ENCODE peak calls at places on chromosomes 7 and 10, in seven cellular contexts. P is central memory CD4-positive, alpha-beta T cell; Q is NCI-H524; S is dermis blood vessel endothelial cell; B is Kasumi-1; L is DMS 273 treated with DMSO at 0.1 percent for 48 hours; Y is NCI-H1105 treated with DMSO at 0.1 percent for 48 hours. J is an unnamed sample.

GRCh38 chr10:86821600-86821999 is 65.2 kb downstream of the BMPR1A start:
- DNase-seq in P (no peak), Q (no peak), S (no peak), B (no peak), L (no peak), Y (no peak), J (no peak)

GRCh38 chr10:132570771-132571564 is 33.4 kb downstream of the INPP5A start:
- DNase-seq in P (no peak), Q (no peak), S (no peak), B (no peak), L (no peak), Y (peak), J (no peak)

GRCh38 chr10:12848439-12849173 is 152.9 kb downstream of the CCDC3 start:
- DNase-seq in P (no peak), Q (no peak), S (no peak), B (no peak), L (no peak), Y (no peak), J (no peak)

GRCh38 chr10:27611209-27611608 is 107.1 kb downstream of the RAB18 start:
- DNase-seq in P (no peak), Q (no peak), S (no peak), B (no peak), L (no peak), Y (no peak), J (no peak)

GRCh38 chr7:157541295-157541608 is 204.4 kb downstream of the DNAJB6 start:
- DNase-seq in P (no peak), Q (no peak), S (no peak), B (no peak), L (no peak), Y (no peak), J (no peak)

GRCh38 chr10:122307669-122308486 is 36.8 kb downstream of the BTBD16 start:
- DNase-seq in P (no peak), Q (no peak), S (peak), B (no peak), L (peak), Y (no peak), J (no peak)

GRCh38 chr7:120988591-120989299 is at the start of gene CPED1:
- DNase-seq in P (no peak), Q (peak), S (peak), B (peak), L (no peak), Y (peak), J (no peak)

GRCh38 chr10:62545667-62546066 is 171.5 kb downstream of the ZNF365 start:
- DNase-seq in P (no peak), Q (no peak), S (peak), B (peak), L (no peak), Y (no peak), J (no peak)

GRCh38 chr7:99579956-99580777 is 17.9 kb upstream of the TMEM225B start:
- DNase-seq in P (peak), Q (peak), S (peak), B (no peak), L (peak), Y (peak), J (peak)

GRCh38 chr10:74651565-74651964 is 174.8 kb upstream of the KAT6B start:
- DNase-seq in P (no peak), Q (no peak), S (no peak), B (no peak), L (no peak), Y (no peak), J (no peak)